ENCODE peak calls at places on chromosomes 4 and X, in eight cellular contexts. T is CD8-positive, alpha-beta T cell; F is mesothelial cell of epicardium; C is AG10803; D is H9; Y is IMR-90; E is GM10248; I is cardiac muscle cell. O is an unnamed sample.

GRCh38 chr4:1500231-1500965 is 94.2 kb upstream of the NKX1-1 start:
- DNase-seq in Y (no peak), E (no peak), F (peak; percentile 13), I (no peak), D (no peak), T (no peak), C (no peak), O (no peak)

GRCh38 chrX:41596586-41596985 is 92.2 kb upstream of the GPR34 start:
- DNase-seq in T (no peak), E (peak; percentile 35), C (peak; percentile 4), F (no peak), D (no peak), Y (peak; percentile 53), I (no peak), O (no peak)

GRCh38 chr4:30950737-30951136 is 230.6 kb downstream of the PCDH7 start:
- DNase-seq in Y (no peak), C (no peak), E (no peak), T (no peak), D (no peak), F (no peak), I (no peak), O (no peak)

GRCh38 chr4:156771171-156771837 is 200.3 kb downstream of the PDGFC start:
- DNase-seq in D (peak; percentile 33), F (no peak), E (no peak), I (no peak), T (no peak), C (peak; percentile 93), Y (peak; percentile 69), O (no peak)

GRCh38 chr4:168384437-168385141 is 66.0 kb upstream of the DDX60 start:
- DNase-seq in D (no peak), T (no peak), E (no peak), I (no peak), F (no peak), Y (peak; percentile 28), C (no peak), O (no peak)

GRCh38 chr4:101256222-101256621 is 91.1 kb downstream of the PPP3CA start:
- DNase-seq in D (no peak), C (no peak), F (no peak), I (no peak), E (no peak), T (no peak), Y (no peak), O (no peak)

GRCh38 chr4:105460306-105460705 is 13.6 kb downstream of the PPA2 start:
- DNase-seq in F (no peak), C (no peak), T (no peak), I (no peak), D (no peak), Y (no peak), E (no peak), O (no peak)

GRCh38 chrX:31715675-31716074 is 643.8 kb upstream of the FTHL17 start:
- DNase-seq in E (no peak), D (no peak), C (no peak), F (no peak), I (no peak), T (no peak), Y (no peak), O (no peak)

GRCh38 chr4:7154351-7154981 is 37.9 kb upstream of the SORCS2 start:
- DNase-seq in I (no peak), C (no peak), Y (no peak), F (no peak), T (no peak), E (no peak), D (no peak), O (no peak)

GRCh38 chr4:102217345-102217744 is 127.9 kb downstream of the SLC39A8 start:
- DNase-seq in I (no peak), T (no peak), C (no peak), E (no peak), D (no peak), F (no peak), Y (no peak), O (no peak)

GRCh38 chr4:88573995-88574394 is 18.3 kb upstream of the HERC3 start:
- DNase-seq in T (no peak), F (no peak), Y (peak; percentile 42), E (no peak), D (peak; percentile 49), I (peak; percentile 15), C (no peak), O (no peak)

GRCh38 chrX:130097507-130098201 is 12.6 kb downstream of the ELF4 start:
- DNase-seq in E (no peak), I (no peak), T (peak; percentile 50), Y (no peak), C (no peak), D (no peak), F (no peak), O (no peak)

GRCh38 chrX:34903316-34903715 is 39.3 kb upstream of the FAM47B start:
- DNase-seq in I (no peak), C (peak; percentile 9), F (no peak), D (no peak), T (no peak), Y (peak; percentile 31), E (no peak), O (no peak)

GRCh38 chrX:96843566-96843965 is 40.1 kb upstream of the RPA4 start:
- DNase-seq in I (peak; percentile 43), C (no peak), Y (no peak), T (no peak), E (no peak), F (no peak), D (peak; percentile 74), O (no peak)

DNA sequence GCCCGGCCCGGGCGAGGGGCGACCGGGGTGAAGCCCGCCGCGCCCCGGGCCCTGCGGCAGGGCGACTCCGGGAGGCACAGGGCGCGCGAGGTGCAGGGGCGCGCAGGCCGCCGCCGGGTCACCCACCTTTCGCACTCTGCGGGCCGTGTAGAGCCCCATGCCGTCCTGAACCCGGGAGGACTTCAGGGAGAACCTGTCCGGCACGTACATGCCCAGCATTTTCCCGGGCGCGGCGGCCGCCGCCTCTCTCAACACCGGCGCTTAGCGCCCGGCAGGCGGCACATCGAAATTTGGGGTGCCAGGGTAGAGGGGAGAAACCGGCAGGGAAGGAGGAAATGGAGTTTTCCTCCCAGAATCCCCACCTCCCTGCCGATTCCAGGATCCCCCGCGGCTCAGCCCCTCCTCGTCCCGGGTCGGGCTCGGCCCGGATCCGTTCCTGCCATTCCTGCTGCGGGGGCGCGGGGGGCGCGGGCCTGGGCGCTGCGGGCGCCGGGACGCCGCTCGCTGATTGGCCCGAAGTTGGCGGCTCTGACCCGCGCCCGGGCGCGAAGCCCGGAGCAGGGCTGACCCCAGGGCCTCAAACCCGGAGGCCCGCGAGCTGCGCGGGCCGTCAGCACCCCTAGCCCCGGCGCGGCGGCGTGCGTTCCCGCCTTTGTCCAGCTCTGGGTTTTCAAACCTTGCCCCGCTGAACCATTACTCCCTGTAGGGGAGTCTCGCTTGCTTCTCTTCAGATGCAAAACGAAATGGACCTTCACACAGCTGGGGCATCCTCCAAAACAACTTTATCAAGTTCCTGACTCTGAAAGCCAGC is at the start of gene PRDM5:
- DNase-seq in F (peak; percentile 37), C (peak; percentile 54), I (peak; percentile 66), D (peak; percentile 78), T (peak; percentile 34), Y (peak; percentile 40), E (peak; percentile 28), O (peak; percentile 42)
- TF ChIP-seq CTCF in F (no peak), C (peak; percentile 32), I (peak; percentile 12), D (peak; percentile 43), T (no peak), Y (no peak), E (no peak), O (peak; percentile 38)

GRCh38 chr4:82275431-82276423 is 98.1 kb downstream of the HNRNPD start:
- DNase-seq in D (peak; percentile 58), I (no peak), E (no peak), F (no peak), T (no peak), C (no peak), Y (no peak), O (no peak)
- TF ChIP-seq CTCF in D (peak; percentile 58), I (no peak), E (no peak), F (no peak), T (no peak), C (no peak), Y (no peak), O (no peak)

GRCh38 chr4:179165862-179166261 is 1723.6 kb upstream of the AGA start:
- DNase-seq in D (no peak), Y (no peak), C (no peak), F (no peak), T (no peak), I (no peak), E (no peak), O (no peak)

GRCh38 chr4:179165339-179165738 is 1723.1 kb upstream of the AGA start:
- DNase-seq in Y (no peak), C (no peak), E (no peak), I (no peak), D (no peak), T (no peak), F (no peak), O (no peak)

GRCh38 chr4:179163147-179163546 is 1720.9 kb upstream of the AGA start:
- DNase-seq in I (no peak), F (no peak), D (no peak), Y (no peak), T (no peak), C (no peak), E (no peak), O (no peak)

DNA sequence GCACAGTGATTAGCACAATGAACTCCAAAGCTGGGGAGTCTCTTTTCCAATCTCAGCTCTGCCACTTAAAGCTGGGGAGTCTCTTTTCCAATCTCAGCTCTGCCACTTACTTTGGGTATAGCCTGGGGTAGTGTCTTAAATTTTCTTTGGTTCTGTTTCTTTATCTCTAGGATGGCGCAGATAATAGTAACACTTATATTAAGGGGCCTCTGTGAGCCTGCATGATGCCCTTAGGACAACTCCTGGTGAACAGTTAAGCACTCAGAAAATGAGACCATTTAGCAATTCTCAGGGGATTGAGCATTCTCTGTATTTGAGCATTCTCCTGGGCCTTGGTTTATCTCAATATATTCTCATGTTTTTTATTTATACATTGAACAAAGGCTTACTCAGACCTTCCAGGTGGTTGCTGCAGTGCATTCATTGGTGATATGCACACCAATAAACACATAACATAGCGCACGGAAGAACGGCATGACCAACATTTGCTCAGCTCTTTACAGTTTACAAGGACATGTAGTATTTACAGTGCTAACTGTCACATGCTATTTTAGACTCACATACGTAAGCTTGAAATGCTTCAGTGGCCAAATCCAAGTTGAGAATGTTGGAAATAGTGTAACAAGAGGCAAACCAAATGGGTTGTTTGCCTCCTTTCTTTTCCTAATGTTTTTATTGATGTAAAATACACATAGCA is 1722.6 kb upstream of the AGA start:
- DNase-seq in C (no peak), F (no peak), I (no peak), D (no peak), T (no peak), E (no peak), Y (no peak), O (no peak)
- TF ChIP-seq CTCF in C (no peak), F (no peak), I (no peak), D (no peak), T (no peak), E (no peak), Y (no peak), O (no peak)

DNA sequence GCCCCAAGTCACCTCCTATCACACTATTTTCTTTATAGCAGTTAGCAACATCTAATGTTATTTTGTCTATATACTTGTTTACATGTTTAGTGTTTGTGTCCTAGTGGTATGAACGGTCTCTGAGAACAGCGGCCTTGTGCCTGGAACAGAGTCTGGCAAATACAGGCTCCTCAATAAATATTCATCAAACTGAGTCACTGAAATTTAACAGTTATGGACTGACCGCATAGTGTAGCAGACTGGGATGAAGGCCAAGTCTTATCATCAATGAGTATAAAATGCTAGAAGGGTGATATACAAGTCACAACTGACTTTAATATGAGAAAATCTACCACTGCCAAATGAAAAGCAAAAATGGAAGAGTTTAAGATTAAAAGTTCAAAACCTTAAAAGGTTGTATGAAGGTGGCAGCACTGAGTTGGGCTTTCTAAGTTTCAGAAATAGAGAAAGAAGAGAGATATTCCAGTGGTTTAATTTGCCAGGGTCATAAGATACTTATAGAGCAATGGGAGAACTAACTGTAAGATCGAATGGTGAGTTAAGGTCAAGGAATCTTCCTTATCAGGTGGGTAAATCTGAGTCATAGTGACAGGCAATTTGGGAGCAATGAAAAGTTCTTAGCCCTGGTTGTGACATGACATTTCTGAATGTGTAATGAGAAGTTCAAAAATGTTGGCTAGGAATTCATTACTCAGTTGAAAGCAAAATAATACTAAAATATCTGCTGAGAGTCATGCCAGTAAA is 34.9 kb downstream of the ELOVL6 start:
- DNase-seq in F (no peak), I (no peak), E (no peak), Y (peak; percentile 88), C (peak; percentile 80), D (no peak), T (no peak), O (no peak)
- TF ChIP-seq CTCF in F (no peak), I (peak; percentile 27), E (no peak), Y (peak; percentile 8), C (peak; percentile 19), D (no peak), T (no peak), O (no peak)